ENCODE peak calls at places on chromosomes 3 and 15, in nine cellular contexts. X is Peyer's patch, O is A549, J is lower leg skin, T is H1, Q is transverse colon, I is suprapubic skin, A is upper lobe of left lung, U is right lobe of liver. L is an unnamed sample.

GRCh38 chr3:12367346-12367745 is 78.5 kb downstream of the PPARG start:
- DNase-seq in O (no peak), X (no peak), I (no peak), T (no peak), Q (no peak), J (no peak), A (no peak), U (no peak), L (no peak)

GRCh38 chr3:194095464-194095863 is 40.5 kb upstream of the HES1 start:
- DNase-seq in Q (peak; percentile 71), U (peak; percentile 75), O (no peak), I (no peak), T (no peak), J (peak; percentile 46), A (peak; percentile 86), X (no peak), L (peak; percentile 14)

GRCh38 chr3:14829811-14830210 is 11.0 kb downstream of the FGD5 start:
- DNase-seq in A (no peak), Q (no peak), X (no peak), J (no peak), U (no peak), I (no peak), O (no peak), T (no peak), L (peak; percentile 28)

GRCh38 chr3:4722103-4722502 is 229.0 kb downstream of the ITPR1 start:
- DNase-seq in X (no peak), A (peak; percentile 60), T (no peak), Q (peak; percentile 57), O (peak; percentile 89), J (no peak), U (peak; percentile 75), I (no peak), L (peak; percentile 43)

GRCh38 chr3:133540896-133541674 is 32.4 kb upstream of the CDV3 start:
- DNase-seq in I (no peak), O (peak; percentile 62), X (peak; percentile 50), Q (peak; percentile 53), T (no peak), J (no peak), A (no peak), U (peak; percentile 53), L (no peak)

GRCh38 chr3:69675773-69676660 is 63.2 kb upstream of the MITF start:
- DNase-seq in J (no peak), X (no peak), U (no peak), I (no peak), Q (no peak), A (no peak), T (no peak), O (no peak), L (no peak)

GRCh38 chr15:26376243-26376642 is 396.6 kb downstream of the GABRB3 start:
- DNase-seq in U (no peak), X (no peak), Q (no peak), A (no peak), I (no peak), J (no peak), O (no peak), T (no peak), L (no peak)

GRCh38 chr15:88015228-88015860 is 241.2 kb downstream of the NTRK3 start:
- DNase-seq in U (no peak), I (no peak), T (peak; percentile 50), J (no peak), Q (no peak), A (no peak), X (no peak), O (no peak), L (no peak)

GRCh38 chr15:38490231-38490630 is 36.3 kb downstream of the FAM98B start:
- DNase-seq in J (no peak), Q (no peak), I (no peak), O (no peak), A (no peak), T (no peak), X (no peak), U (no peak), L (no peak)

GRCh38 chr3:73759290-73759689 is 134.5 kb upstream of the PDZRN3 start:
- DNase-seq in J (no peak), O (no peak), A (no peak), X (no peak), T (no peak), U (no peak), Q (no peak), I (no peak), L (no peak)

GRCh38 chr3:159252772-159253384 is 451.0 kb downstream of the MFSD1 start:
- DNase-seq in O (peak; percentile 68), A (no peak), Q (no peak), U (no peak), J (no peak), I (no peak), X (no peak), T (no peak), L (no peak)

GRCh38 chr3:23806322-23807160 is 786 bp downstream of the UBE2E1 start:
- DNase-seq in O (no peak), J (no peak), Q (peak; percentile 24), I (no peak), A (peak; percentile 31), T (peak; percentile 78), X (peak; percentile 56), U (peak; percentile 54), L (no peak)

GRCh38 chr3:113005622-113006021 is 14.8 kb downstream of the GTPBP8 start:
- DNase-seq in U (no peak), J (no peak), I (no peak), T (no peak), A (no peak), Q (no peak), X (no peak), O (no peak), L (no peak)

GRCh38 chr3:196996454-196997265 is 28.0 kb upstream of the PIGZ start:
- DNase-seq in I (peak; percentile 74), O (no peak), X (peak; percentile 20), U (peak; percentile 37), Q (no peak), T (no peak), A (no peak), J (peak; percentile 40), L (peak; percentile 77)

GRCh38 chr3:7545334-7545733 is 684.4 kb downstream of the GRM7 start:
- DNase-seq in Q (no peak), U (no peak), A (no peak), T (no peak), J (no peak), X (no peak), O (no peak), I (no peak), L (no peak)

DNA sequence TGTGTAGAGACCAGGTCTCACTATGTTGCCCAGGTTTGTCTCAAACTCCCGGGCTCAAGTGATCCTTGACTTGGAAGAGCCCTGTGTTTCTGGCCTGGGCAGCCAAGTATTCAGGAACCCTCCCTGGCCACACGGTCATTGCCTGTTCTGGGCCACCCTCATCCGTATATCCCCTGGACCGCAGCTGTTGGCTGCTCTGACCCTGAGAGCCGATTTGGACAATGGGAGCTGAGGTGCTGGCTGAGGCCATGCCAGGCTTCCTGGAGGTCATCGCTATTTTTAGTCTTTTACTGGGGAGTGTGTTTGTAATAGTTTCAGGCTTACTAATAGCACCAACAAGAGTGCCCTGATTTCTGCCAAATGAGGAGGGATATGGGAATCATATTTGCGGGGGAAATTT is 60.7 kb downstream of the ADAMTS7 start:
- DNase-seq in I (no peak), J (no peak), U (peak; percentile 41), A (no peak), O (no peak), T (no peak), X (peak; percentile 37), Q (no peak), L (no peak)
- H3K4me3 ChIP-seq in I (no peak overlapping the region), J (no peak overlapping the region), U (no peak overlapping the region), A (no peak overlapping the region), O (peak overlapping the region; percentile 32), T (no peak overlapping the region), X (no peak overlapping the region), Q (no peak overlapping the region), L (no peak overlapping the region)

GRCh38 chr15:74889882-74890768 is at the start of gene MPI:
- DNase-seq in O (peak; percentile 80), X (peak; percentile 87), J (peak; percentile 68), I (peak; percentile 93), T (peak; percentile 93), Q (peak; percentile 90), A (peak; percentile 91), U (peak; percentile 88), L (peak; percentile 77)
- TF ChIP-seq POLR2A in O (peak; percentile 99), X (peak; percentile 51), J (no peak), I (peak; percentile 18), T (peak; percentile 92), Q (peak; percentile 72), A (peak; percentile 67), U (peak; percentile 50), L (peak; percentile 52)

DNA sequence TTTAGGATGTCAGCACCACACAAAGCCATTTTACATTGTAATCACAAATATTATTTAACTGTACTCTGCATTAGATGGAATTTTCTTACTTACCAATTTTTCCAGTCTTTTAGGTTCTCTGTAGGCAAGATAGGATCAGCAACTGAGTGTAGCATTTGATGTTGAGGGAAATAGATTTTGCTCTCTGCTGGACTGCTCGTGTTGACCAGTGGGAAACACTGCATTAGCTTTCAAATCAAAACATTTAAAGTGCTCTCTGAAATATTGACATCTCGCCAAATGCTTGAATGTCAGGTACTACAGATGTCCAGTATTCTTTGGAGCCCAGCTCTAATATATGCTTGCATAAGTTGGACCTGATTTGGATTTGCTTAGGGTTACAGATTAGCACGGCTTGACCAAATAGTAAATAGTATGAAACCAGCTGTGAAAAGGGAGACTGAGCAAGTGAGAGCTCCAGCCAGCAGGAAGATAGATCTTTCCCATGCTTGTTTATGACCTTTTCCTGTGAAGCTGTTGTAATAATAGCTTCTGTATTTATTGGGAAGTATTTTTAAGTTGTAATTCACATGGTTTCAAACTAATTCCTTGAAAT is 29.5 kb downstream of the P2RY14 start:
- DNase-seq in I (no peak), O (no peak), Q (no peak), A (no peak), U (no peak), T (no peak), X (no peak), J (no peak), L (no peak)
- H3K4me3 ChIP-seq in I (no peak overlapping the region), O (no peak overlapping the region), Q (peak overlapping the region; percentile 20), A (no peak overlapping the region), U (no peak overlapping the region), T (no peak overlapping the region), X (no peak overlapping the region), J (no peak overlapping the region), L (no peak overlapping the region)

DNA sequence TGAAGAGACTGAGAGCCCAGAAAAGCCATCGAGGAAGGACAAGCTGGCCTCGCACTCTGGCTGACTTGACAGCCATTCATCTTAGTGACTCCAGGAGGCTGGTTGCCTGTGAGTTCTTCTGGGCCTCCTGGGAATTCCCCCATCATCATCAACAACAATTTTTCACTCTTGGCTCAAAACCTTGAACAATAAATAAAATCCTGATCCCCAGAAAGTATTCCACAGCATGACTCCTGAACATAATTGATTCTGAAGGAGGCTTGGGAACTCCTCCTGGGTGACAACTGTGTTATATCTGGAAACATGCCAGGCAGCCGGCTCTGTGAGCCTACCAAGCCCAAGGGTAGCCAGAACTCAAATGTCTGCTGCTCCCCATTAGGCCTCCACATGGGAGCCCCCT is 188.6 kb downstream of the SHQ1 start:
- DNase-seq in A (no peak), U (no peak), X (no peak), T (no peak), O (no peak), I (no peak), J (no peak), Q (no peak), L (no peak)
- TF ChIP-seq POLR2A in A (no peak), U (no peak), X (no peak), T (no peak), O (no peak), I (no peak), J (no peak), Q (no peak), L (no peak)

GRCh38 chr3:43290961-43291360 is 4.6 kb downstream of the SNRK start:
- DNase-seq in I (no peak), Q (no peak), U (no peak), O (no peak), A (no peak), X (no peak), J (no peak), T (no peak), L (no peak)
- H3K4me3 ChIP-seq in I (peak overlapping the region; percentile 29), Q (no peak overlapping the region), U (no peak overlapping the region), O (no peak overlapping the region), A (no peak overlapping the region), X (no peak overlapping the region), J (no peak overlapping the region), T (no peak overlapping the region), L (no peak overlapping the region)